ENCODE peak calls at places on chromosomes 11 and 22, in six cellular contexts. One of them, this sample, is unnamed. For H3K4me1, the result is how much of the 10 kb centered on the place peaks cover.

GRCh38 chr11:70364745-70365535 is 33.4 kb upstream of the CTTN start:
- DNase-seq in endodermal cell: no peak
- DNase-seq in K562: no peak
- DNase-seq in RWPE2: no peak
- DNase-seq in GM12878: peak
- DNase-seq in right atrium auricular region: no peak
- DNase-seq in this sample: no peak

GRCh38 chr11:6584528-6584927 is 18.9 kb downstream of the RRP8 start:
- DNase-seq in endodermal cell: no peak
- DNase-seq in K562: no peak
- DNase-seq in RWPE2: no peak
- DNase-seq in GM12878: no peak
- DNase-seq in right atrium auricular region: no peak
- DNase-seq in this sample: no peak

GRCh38 chr22:50731811-50732624 is 6.0 kb upstream of the ACR start:
- DNase-seq in endodermal cell: peak
- DNase-seq in K562: peak
- DNase-seq in RWPE2: peak
- DNase-seq in GM12878: no peak
- DNase-seq in right atrium auricular region: no peak
- DNase-seq in this sample: peak

GRCh38 chr11:91163619-91164451 is 941.0 kb upstream of the CHORDC1 start:
- DNase-seq in endodermal cell: no peak
- DNase-seq in K562: no peak
- DNase-seq in RWPE2: no peak
- DNase-seq in GM12878: no peak
- DNase-seq in right atrium auricular region: no peak
- DNase-seq in this sample: peak

GRCh38 chr11:57703341-57703740 is 8.7 kb downstream of the MED19 start:
- DNase-seq in endodermal cell: no peak
- DNase-seq in K562: no peak
- DNase-seq in RWPE2: no peak
- DNase-seq in GM12878: no peak
- DNase-seq in right atrium auricular region: no peak
- DNase-seq in this sample: no peak

GRCh38 chr22:19756288-19757128 is 4.1 kb upstream of the TBX1 start:
- DNase-seq in endodermal cell: peak
- DNase-seq in K562: peak
- DNase-seq in RWPE2: no peak
- DNase-seq in GM12878: no peak
- DNase-seq in right atrium auricular region: no peak
- DNase-seq in this sample: peak

GRCh38 chr22:46604306-46604690 is 15.9 kb upstream of the GRAMD4 start:
- DNase-seq in endodermal cell: no peak
- DNase-seq in K562: peak
- DNase-seq in RWPE2: no peak
- DNase-seq in GM12878: peak
- DNase-seq in right atrium auricular region: no peak
- DNase-seq in this sample: no peak

GRCh38 chr11:46364056-46364455 is 16.8 kb downstream of the DGKZ start:
- DNase-seq in endodermal cell: no peak
- DNase-seq in K562: no peak
- DNase-seq in RWPE2: no peak
- DNase-seq in GM12878: no peak
- DNase-seq in right atrium auricular region: no peak
- DNase-seq in this sample: no peak

GRCh38 chr22:31055322-31056159 is 25.6 kb upstream of the SMTN start:
- DNase-seq in endodermal cell: peak
- DNase-seq in K562: no peak
- DNase-seq in RWPE2: peak
- DNase-seq in GM12878: no peak
- DNase-seq in right atrium auricular region: peak
- DNase-seq in this sample: peak

GRCh38 chr11:49995559-49995958 is 13.2 kb upstream of the OR4C12 start:
- DNase-seq in endodermal cell: peak
- DNase-seq in K562: peak
- DNase-seq in RWPE2: no peak
- DNase-seq in GM12878: no peak
- DNase-seq in right atrium auricular region: no peak
- DNase-seq in this sample: peak

GRCh38 chr11:7436657-7437056 is 48.6 kb upstream of the OLFML1 start:
- DNase-seq in endodermal cell: no peak
- DNase-seq in K562: no peak
- DNase-seq in RWPE2: no peak
- DNase-seq in GM12878: no peak
- DNase-seq in right atrium auricular region: no peak
- DNase-seq in this sample: no peak

GRCh38 chr11:99505319-99505718 is 484.6 kb downstream of the CNTN5 start:
- DNase-seq in endodermal cell: no peak
- DNase-seq in K562: no peak
- DNase-seq in RWPE2: no peak
- DNase-seq in GM12878: no peak
- DNase-seq in right atrium auricular region: no peak
- DNase-seq in this sample: peak

GRCh38 chr22:37913233-37913721 is 7.2 kb downstream of the MICALL1 start:
- DNase-seq in endodermal cell: no peak
- DNase-seq in K562: peak
- DNase-seq in RWPE2: no peak
- DNase-seq in GM12878: no peak
- DNase-seq in right atrium auricular region: no peak
- DNase-seq in this sample: no peak

GRCh38 chr22:19974233-19974861 is 32.7 kb upstream of the TXNRD2 start:
- DNase-seq in endodermal cell: peak
- DNase-seq in K562: peak
- DNase-seq in RWPE2: no peak
- DNase-seq in GM12878: no peak
- DNase-seq in right atrium auricular region: no peak
- DNase-seq in this sample: peak

GRCh38 chr11:61873588-61874459 is 17.5 kb downstream of the FADS3 start:
- DNase-seq in endodermal cell: no peak
- DNase-seq in K562: no peak
- DNase-seq in RWPE2: no peak
- DNase-seq in GM12878: no peak
- DNase-seq in right atrium auricular region: no peak
- DNase-seq in this sample: no peak

GRCh38 chr11:46143049-46143806 is 22.0 kb upstream of the PHF21A start:
- DNase-seq in endodermal cell: no peak
- DNase-seq in K562: no peak
- DNase-seq in RWPE2: no peak
- DNase-seq in GM12878: no peak
- DNase-seq in right atrium auricular region: no peak
- DNase-seq in this sample: no peak

GRCh38 chr22:20805972-20806471 is 32.1 kb downstream of the SERPIND1 start:
- DNase-seq in endodermal cell: peak
- DNase-seq in K562: peak
- DNase-seq in RWPE2: no peak
- DNase-seq in GM12878: no peak
- DNase-seq in right atrium auricular region: no peak
- DNase-seq in this sample: peak

GRCh38 chr11:61697764-61698163 is 17.6 kb downstream of the DAGLA start:
- DNase-seq in endodermal cell: no peak
- DNase-seq in K562: no peak
- DNase-seq in RWPE2: no peak
- DNase-seq in GM12878: no peak
- DNase-seq in right atrium auricular region: no peak
- DNase-seq in this sample: no peak

GRCh38 chr11:114147389-114148382 is 88.2 kb downstream of the ZBTB16 start:
- DNase-seq in endodermal cell: peak
- DNase-seq in K562: peak
- DNase-seq in RWPE2: no peak
- DNase-seq in GM12878: no peak
- DNase-seq in right atrium auricular region: no peak
- DNase-seq in this sample: peak

GRCh38 chr11:73271936-73272679 is at the start of gene P2RY6:
- DNase-seq in endodermal cell: peak
- DNase-seq in K562: no peak
- DNase-seq in RWPE2: no peak
- DNase-seq in GM12878: no peak
- DNase-seq in right atrium auricular region: no peak
- DNase-seq in this sample: no peak

DNA sequence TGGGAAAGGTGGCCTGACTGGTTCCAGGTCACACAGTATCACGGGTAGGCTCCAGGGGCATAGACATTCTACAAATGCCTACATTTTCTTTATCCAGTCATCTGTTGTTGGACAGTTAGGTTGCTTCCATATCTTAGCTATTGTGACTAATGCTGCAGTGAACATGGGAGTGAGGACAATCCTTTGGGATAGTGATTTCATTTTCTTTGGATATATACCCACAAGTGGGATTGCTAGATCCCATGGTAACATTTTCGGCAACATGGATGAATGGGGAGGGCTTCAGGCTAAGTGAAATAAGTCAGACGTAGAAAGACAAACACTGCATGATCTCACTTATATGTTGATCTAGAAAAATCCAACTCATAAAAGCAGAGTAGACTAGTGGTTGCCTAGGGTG is 744.3 kb downstream of the NTM start:
- DNase-seq in endodermal cell: no peak
- DNase-seq in K562: no peak
- DNase-seq in RWPE2: no peak
- DNase-seq in GM12878: no peak
- DNase-seq in right atrium auricular region: no peak
- DNase-seq in this sample: no peak
- H3K4me3 ChIP-seq in endodermal cell: no peak
- H3K4me3 ChIP-seq in K562: no peak
- H3K4me3 ChIP-seq in RWPE2: no peak
- H3K4me3 ChIP-seq in GM12878: no peak
- H3K4me3 ChIP-seq in right atrium auricular region: no peak
- H3K4me3 ChIP-seq in this sample: no peak

DNA sequence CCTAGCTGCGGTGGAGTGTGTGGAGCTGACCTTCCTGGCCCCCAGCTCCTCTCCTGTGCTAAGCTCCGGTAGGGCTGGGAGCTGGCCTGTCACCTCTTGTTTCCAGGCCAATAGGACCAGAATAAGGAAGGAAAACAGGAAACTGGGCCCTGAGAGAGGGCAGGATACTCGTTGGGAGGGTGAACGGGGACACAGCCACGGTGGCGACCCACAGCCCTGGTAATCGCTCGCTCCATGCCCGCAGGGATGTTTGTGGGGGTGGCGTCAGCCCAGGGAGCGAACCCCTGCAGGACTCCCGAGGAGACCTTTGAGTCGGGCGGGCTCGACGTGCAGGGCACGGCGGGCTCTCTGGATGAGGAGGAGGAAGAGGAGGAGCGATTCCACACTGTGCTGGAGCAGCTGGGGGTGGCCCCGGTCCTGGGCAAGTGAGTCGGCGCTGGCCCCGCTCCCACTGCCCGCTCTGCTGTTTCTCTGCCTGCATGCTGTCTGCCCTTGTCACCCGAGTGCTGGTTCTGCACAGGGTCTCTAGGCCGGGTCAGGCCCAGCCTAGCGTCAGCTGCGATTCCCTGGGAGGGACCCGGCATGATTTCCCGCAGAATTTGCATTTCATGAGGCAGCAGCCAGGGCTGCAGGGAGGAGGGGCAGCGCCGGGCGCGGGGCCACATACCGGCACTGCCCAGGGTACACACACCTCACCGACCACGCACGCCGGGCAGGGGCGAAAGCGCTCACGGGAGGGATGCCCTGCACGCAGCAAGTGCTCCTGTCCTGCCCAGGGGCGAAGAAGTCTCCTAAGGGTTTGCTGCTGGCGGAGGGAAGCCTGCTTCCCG is 1.6 kb downstream of the CRACR2B start:
- DNase-seq in endodermal cell: peak
- DNase-seq in K562: no peak
- DNase-seq in RWPE2: no peak
- DNase-seq in GM12878: no peak
- DNase-seq in right atrium auricular region: no peak
- DNase-seq in this sample: no peak
- H3K4me1 ChIP-seq in endodermal cell: under half
- H3K4me1 ChIP-seq in K562: half or more
- H3K4me1 ChIP-seq in RWPE2: under half
- H3K4me1 ChIP-seq in GM12878: under half
- H3K4me1 ChIP-seq in right atrium auricular region: half or more
- H3K4me1 ChIP-seq in this sample: under half

GRCh38 chr11:121326230-121326629 is 33.7 kb downstream of the SC5D start:
- DNase-seq in endodermal cell: no peak
- DNase-seq in K562: no peak
- DNase-seq in RWPE2: no peak
- DNase-seq in GM12878: no peak
- DNase-seq in right atrium auricular region: no peak
- DNase-seq in this sample: no peak

GRCh38 chr11:121330614-121331435 is 38.3 kb downstream of the SC5D start:
- DNase-seq in endodermal cell: no peak
- DNase-seq in K562: no peak
- DNase-seq in RWPE2: no peak
- DNase-seq in GM12878: no peak
- DNase-seq in right atrium auricular region: no peak
- DNase-seq in this sample: peak

GRCh38 chr11:121329786-121330395 is 37.3 kb downstream of the SC5D start:
- DNase-seq in endodermal cell: no peak
- DNase-seq in K562: no peak
- DNase-seq in RWPE2: no peak
- DNase-seq in GM12878: no peak
- DNase-seq in right atrium auricular region: no peak
- DNase-seq in this sample: no peak

GRCh38 chr11:121328213-121328966 is 35.8 kb downstream of the SC5D start:
- DNase-seq in endodermal cell: no peak
- DNase-seq in K562: no peak
- DNase-seq in RWPE2: no peak
- DNase-seq in GM12878: no peak
- DNase-seq in right atrium auricular region: no peak
- DNase-seq in this sample: peak

DNA sequence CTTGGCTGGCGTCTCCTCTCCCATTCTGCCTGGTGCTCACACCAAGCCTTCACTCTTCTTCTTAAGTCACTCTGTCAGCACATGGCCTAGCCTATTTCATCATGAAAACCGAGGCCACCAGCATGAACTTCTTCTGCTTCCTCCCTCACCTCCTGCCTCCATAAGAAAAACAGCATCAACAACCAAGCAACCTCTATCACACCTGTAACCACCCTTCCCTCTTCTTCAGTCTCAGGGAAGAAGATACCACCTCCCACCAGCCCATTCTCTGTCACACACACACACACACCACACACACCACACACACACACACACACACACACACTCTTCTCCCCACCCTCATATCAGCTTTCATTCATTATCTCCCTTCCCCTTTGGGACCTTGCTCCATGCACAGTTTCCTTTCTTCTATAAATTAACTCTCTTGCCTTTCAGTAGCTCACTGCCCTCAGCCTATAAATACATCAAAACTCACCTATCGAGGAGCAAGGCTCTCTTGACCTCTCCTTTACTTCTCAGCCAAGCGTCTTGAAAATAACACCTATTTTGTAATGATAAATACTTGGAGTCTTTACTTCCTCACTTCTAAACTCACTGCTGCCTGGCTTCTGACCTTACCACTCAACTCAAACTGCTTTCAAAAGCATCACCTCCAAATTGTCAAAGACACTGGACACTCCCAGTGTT is 36.5 kb downstream of the SC5D start:
- DNase-seq in endodermal cell: no peak
- DNase-seq in K562: no peak
- DNase-seq in RWPE2: no peak
- DNase-seq in GM12878: no peak
- DNase-seq in right atrium auricular region: no peak
- DNase-seq in this sample: no peak
- H3K4me3 ChIP-seq in endodermal cell: no peak
- H3K4me3 ChIP-seq in K562: no peak
- H3K4me3 ChIP-seq in RWPE2: no peak
- H3K4me3 ChIP-seq in GM12878: no peak
- H3K4me3 ChIP-seq in right atrium auricular region: no peak
- H3K4me3 ChIP-seq in this sample: no peak

GRCh38 chr11:67271548-67272284 is 5.4 kb downstream of the GRK2 start:
- DNase-seq in endodermal cell: no peak
- DNase-seq in K562: no peak
- DNase-seq in RWPE2: peak
- DNase-seq in GM12878: peak
- DNase-seq in right atrium auricular region: no peak
- DNase-seq in this sample: no peak
- H3K4me1 ChIP-seq in endodermal cell: under half
- H3K4me1 ChIP-seq in K562: half or more
- H3K4me1 ChIP-seq in RWPE2: under half
- H3K4me1 ChIP-seq in GM12878: half or more
- H3K4me1 ChIP-seq in right atrium auricular region: half or more
- H3K4me1 ChIP-seq in this sample: under half

This sample was measured in cardiac muscle cell.